ENCODE peak calls at places on chromosome 7, in eight cellular contexts. U, P, H, T, J, S, O and Q are unnamed samples.

GRCh38 chr7:94424336-94424735 is 29.6 kb downstream of the COL1A2 start:
- DNase-seq in O (no peak), U (no peak), P (no peak), H (peak; percentile 6), S (no peak), T (no peak), J (no peak), Q (no peak)

GRCh38 chr7:90955641-90956207 is 308.5 kb upstream of the FZD1 start:
- DNase-seq in H (no peak), S (peak; percentile 64), P (no peak), O (no peak), U (no peak), T (no peak), J (no peak), Q (no peak)

GRCh38 chr7:128400566-128400965 is 9.2 kb downstream of the IMPDH1 start:
- DNase-seq in J (no peak), H (no peak), O (no peak), T (no peak), S (no peak), P (no peak), U (no peak), Q (no peak)

GRCh38 chr7:3120513-3120912 is 76.8 kb upstream of the CARD11 start:
- DNase-seq in P (no peak), S (no peak), O (peak; percentile 64), H (no peak), U (no peak), J (no peak), T (no peak), Q (no peak)

GRCh38 chr7:5408777-5409176 is 14.9 kb downstream of the TNRC18 start:
- DNase-seq in O (no peak), P (no peak), H (peak; percentile 91), S (no peak), T (no peak), J (no peak), U (no peak), Q (no peak)

GRCh38 chr7:27128034-27128433 is 2.5 kb downstream of the HOXA4 start:
- DNase-seq in O (no peak), U (no peak), P (no peak), H (no peak), J (no peak), T (no peak), S (peak; percentile 87), Q (no peak)

GRCh38 chr7:46603780-46604725 is 683.0 kb upstream of the IGFBP3 start:
- DNase-seq in J (no peak), T (no peak), U (no peak), H (peak; percentile 91), S (peak; percentile 27), P (peak; percentile 65), O (no peak), Q (no peak)

GRCh38 chr7:97126483-97127171 is 9.1 kb downstream of the SDHAF3 start:
- DNase-seq in T (no peak), U (no peak), O (no peak), P (no peak), H (no peak), J (no peak), S (peak; percentile 30), Q (no peak)

GRCh38 chr7:82263880-82264751 is 179.5 kb downstream of the CACNA2D1 start:
- DNase-seq in J (no peak), P (no peak), S (no peak), U (no peak), T (no peak), O (no peak), H (no peak), Q (no peak)

GRCh38 chr7:1727079-1727478 is 57.0 kb downstream of the ELFN1 start:
- DNase-seq in H (no peak), O (no peak), J (no peak), P (no peak), T (no peak), S (no peak), U (no peak), Q (no peak)

GRCh38 chr7:66682350-66683093 is 53.8 kb downstream of the KCTD7 start:
- DNase-seq in O (peak; percentile 47), U (peak; percentile 62), P (no peak), S (peak; percentile 34), H (peak; percentile 86), J (no peak), T (no peak), Q (peak; percentile 41)

GRCh38 chr7:45582136-45582742 is 8.1 kb downstream of the ADCY1 start:
- DNase-seq in J (no peak), T (no peak), S (no peak), O (no peak), P (no peak), U (no peak), H (no peak), Q (no peak)

GRCh38 chr7:23055582-23056178 is 41.8 kb upstream of the HYCC1 start:
- DNase-seq in T (peak; percentile 35), J (peak; percentile 71), O (peak; percentile 76), H (peak; percentile 71), S (peak; percentile 69), U (peak; percentile 62), P (peak; percentile 21), Q (peak; percentile 17)